ENCODE peak calls at places on chromosomes 4 and X, in ten cellular contexts. W, I, J, M, A, E, H, L, G and Y are unnamed samples.

GRCh38 chrX:94216738-94217137 is 542.7 kb downstream of the FAM133A start:
- DNase-seq in W (no peak), I (no peak), J (no peak), M (no peak), A (no peak), E (no peak), H (no peak), L (no peak), G (no peak), Y (no peak)

GRCh38 chr4:83125738-83126141 is 11.2 kb upstream of the PLAC8 start:
- DNase-seq in W (no peak), I (no peak), J (no peak), M (peak; percentile 64), A (no peak), E (no peak), H (peak; percentile 88), L (no peak), G (no peak), Y (no peak)

GRCh38 chr4:121822796-121823504 is 733 bp downstream of the CCNA2 start:
- DNase-seq in W (peak; percentile 30), I (peak; percentile 16), J (no peak), M (peak; percentile 22), A (no peak), E (no peak), H (peak; percentile 43), L (peak; percentile 67), G (no peak), Y (peak; percentile 61)

GRCh38 chr4:110484767-110485166 is 8.8 kb downstream of the ENPEP start:
- DNase-seq in W (no peak), I (no peak), J (peak; percentile 76), M (no peak), A (no peak), E (peak; percentile 90), H (no peak), L (no peak), G (no peak), Y (no peak)

GRCh38 chr4:74838746-74839370 is 44.5 kb upstream of the BTC start:
- DNase-seq in W (no peak), I (no peak), J (no peak), M (no peak), A (no peak), E (peak; percentile 18), H (no peak), L (no peak), G (no peak), Y (no peak)

GRCh38 chr4:102439835-102440234 is 61.3 kb upstream of the NFKB1 start:
- DNase-seq in W (no peak), I (no peak), J (peak; percentile 76), M (no peak), A (no peak), E (peak; percentile 84), H (no peak), L (no peak), G (no peak), Y (no peak)

GRCh38 chr4:150078996-150079581 is 844 bp downstream of the DCLK2 start:
- DNase-seq in W (peak; percentile 35), I (peak; percentile 74), J (no peak), M (peak; percentile 24), A (peak; percentile 51), E (peak; percentile 40), H (peak; percentile 43), L (peak; percentile 23), G (no peak), Y (peak; percentile 59)

GRCh38 chr4:56786955-56787354 is 34.5 kb downstream of the SPINK2 start:
- DNase-seq in W (no peak), I (no peak), J (peak; percentile 44), M (peak; percentile 41), A (peak; percentile 66), E (peak; percentile 96), H (peak; percentile 58), L (no peak), G (no peak), Y (no peak)

GRCh38 chr4:37628977-37629609 is 57.1 kb downstream of the RELL1 start:
- DNase-seq in W (no peak), I (no peak), J (peak; percentile 46), M (peak; percentile 38), A (no peak), E (peak; percentile 87), H (no peak), L (no peak), G (no peak), Y (no peak)

GRCh38 chr4:103410401-103410800 is 212.3 kb upstream of the CENPE start:
- DNase-seq in W (no peak), I (no peak), J (no peak), M (no peak), A (no peak), E (no peak), H (no peak), L (no peak), G (no peak), Y (no peak)

GRCh38 chr4:82282875-82283274 is 90.9 kb downstream of the HNRNPD start:
- DNase-seq in W (no peak), I (no peak), J (no peak), M (no peak), A (no peak), E (no peak), H (no peak), L (no peak), G (no peak), Y (no peak)

DNA sequence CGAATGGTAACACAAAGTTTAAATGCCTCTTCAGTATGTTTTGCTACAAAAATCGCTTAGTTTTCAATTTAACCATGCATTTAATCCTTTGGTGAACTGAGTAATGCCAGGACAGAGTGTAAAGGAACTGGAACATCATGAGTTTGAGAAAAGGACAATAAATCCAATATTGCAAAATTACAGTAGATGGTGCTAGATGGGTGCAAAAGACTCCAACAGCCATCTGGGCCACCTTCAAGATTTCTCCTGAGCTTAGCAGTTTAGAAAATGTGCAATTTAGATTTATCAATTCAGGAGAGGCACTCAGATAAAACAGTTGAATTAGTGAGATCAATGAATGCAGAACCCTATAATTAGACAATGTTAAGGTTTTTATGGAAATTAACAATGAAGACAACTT is 33.2 kb upstream of the MID1IP1 start:
- DNase-seq in W (no peak), I (peak; percentile 17), J (no peak), M (no peak), A (no peak), E (peak; percentile 33), H (no peak), L (peak; percentile 27), G (no peak), Y (peak; percentile 18)
- TF ChIP-seq CTCF in W (peak; percentile 55), I (peak; percentile 53), J (peak; percentile 44), M (peak; percentile 36), A (no peak), E (peak; percentile 62), H (peak; percentile 18), L (peak; percentile 29), G (no peak), Y (no peak)

DNA sequence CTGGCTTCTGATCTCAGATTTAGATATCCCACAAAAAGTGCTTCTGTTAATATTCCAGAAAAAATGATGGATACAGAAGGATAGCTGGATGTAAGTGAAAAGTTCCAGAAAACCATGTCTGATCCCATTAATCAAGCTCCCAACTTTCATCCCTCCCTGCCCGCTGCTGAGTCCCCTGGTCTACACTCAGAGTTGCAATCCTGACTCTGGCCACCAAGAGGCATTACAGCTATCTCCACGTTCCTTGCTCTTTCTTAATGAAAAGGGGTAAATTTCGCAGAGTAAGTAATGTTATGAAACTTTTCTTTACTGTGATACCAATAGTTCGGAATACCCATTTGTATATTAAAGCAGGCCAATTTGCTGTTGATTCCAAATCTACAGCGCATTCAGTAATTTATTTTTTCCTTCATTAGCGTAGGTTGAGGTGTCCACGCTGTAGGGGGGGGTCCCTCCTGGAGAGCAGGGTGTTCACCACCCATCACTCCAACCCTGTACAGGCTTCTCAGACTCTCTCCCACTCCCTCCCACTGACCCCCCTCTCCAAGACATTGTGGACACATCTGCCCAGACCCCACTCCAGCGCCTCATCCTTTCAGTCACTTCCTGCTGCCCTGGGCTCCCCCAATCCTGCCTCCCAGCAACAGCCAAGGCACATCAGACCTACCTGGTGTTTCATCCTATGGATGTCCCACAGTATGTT is 55.1 kb downstream of the RAB40A start:
- DNase-seq in W (peak; percentile 3), I (peak; percentile 23), J (no peak), M (no peak), A (no peak), E (peak; percentile 47), H (no peak), L (peak; percentile 36), G (no peak), Y (peak; percentile 26)
- TF ChIP-seq CTCF in W (peak; percentile 34), I (no peak), J (peak; percentile 46), M (peak; percentile 25), A (no peak), E (peak; percentile 48), H (no peak), L (peak; percentile 46), G (no peak), Y (peak; percentile 25)

GRCh38 chr4:151455212-151455611 is 46.2 kb downstream of the FHIP1A start:
- DNase-seq in W (no peak), I (no peak), J (no peak), M (no peak), A (no peak), E (no peak), H (no peak), L (no peak), G (no peak), Y (no peak)
- TF ChIP-seq CTCF in W (no peak), I (no peak), J (no peak), M (no peak), A (no peak), E (no peak), H (no peak), L (no peak), G (no peak), Y (no peak)

GRCh38 chr4:185068837-185069236 is 50.5 kb downstream of the HELT start:
- DNase-seq in W (no peak), I (no peak), J (no peak), M (no peak), A (no peak), E (no peak), H (no peak), L (no peak), G (no peak), Y (no peak)
- TF ChIP-seq CTCF in W (no peak), I (no peak), J (no peak), M (no peak), A (no peak), E (no peak), H (no peak), L (no peak), G (no peak), Y (no peak)

GRCh38 chrX:40880712-40881111 is 145.4 kb upstream of the MED14 start:
- DNase-seq in W (no peak), I (no peak), J (no peak), M (no peak), A (no peak), E (no peak), H (no peak), L (no peak), G (no peak), Y (no peak)
- TF ChIP-seq CTCF in W (no peak), I (no peak), J (no peak), M (no peak), A (no peak), E (no peak), H (no peak), L (no peak), G (no peak), Y (no peak)